ENCODE peak calls at places on chromosomes 11 and 22, in eight cellular contexts. W is PC-9; G is GM23248; O is activated T-cell treated with anti-CD3 and anti-CD28 coated beads, Interleukin-2, amount 50 U/mL, for 4 hours; R is cardiac fibroblast; Y is neural crest cell; L is dermis microvascular lymphatic vessel endothelial cell; P is Ammon's horn. U is an unnamed sample.

GRCh38 chr22:48369789-48370507 is 1457.7 kb downstream of the BRD1 start:
- DNase-seq in W (no peak), G (peak; percentile 2), O (no peak), R (no peak), Y (no peak), L (no peak), P (no peak), U (peak; percentile 68)

GRCh38 chr11:69644071-69644961 is 3.4 kb downstream of the CCND1 start:
- DNase-seq in W (peak; percentile 94), G (peak; percentile 93), O (no peak), R (peak; percentile 97), Y (no peak), L (peak; percentile 69), P (peak; percentile 40), U (peak; percentile 53)

GRCh38 chr11:47487421-47487820 is 38.5 kb upstream of the RAPSN start:
- DNase-seq in W (no peak), G (no peak), O (no peak), R (no peak), Y (no peak), L (no peak), P (no peak), U (no peak)

GRCh38 chr11:91932151-91932821 is 292.3 kb upstream of the FAT3 start:
- DNase-seq in W (no peak), G (peak; percentile 29), O (no peak), R (no peak), Y (no peak), L (no peak), P (no peak), U (no peak)

GRCh38 chr11:45264839-45265515 is 21.2 kb downstream of the SYT13 start:
- DNase-seq in W (no peak), G (peak; percentile 93), O (no peak), R (peak; percentile 76), Y (no peak), L (peak; percentile 88), P (no peak), U (peak; percentile 75)

GRCh38 chr22:29138556-29138955 is 65.7 kb downstream of the KREMEN1 start:
- DNase-seq in W (no peak), G (no peak), O (no peak), R (no peak), Y (no peak), L (no peak), P (no peak), U (no peak)

GRCh38 chr11:128448487-128448886 is 138.9 kb downstream of the ETS1 start:
- DNase-seq in W (peak; percentile 81), G (peak; percentile 64), O (no peak), R (no peak), Y (no peak), L (peak; percentile 67), P (no peak), U (peak; percentile 97)

GRCh38 chr11:36478700-36479329 is 31.3 kb downstream of the TRAF6 start:
- DNase-seq in W (peak; percentile 47), G (peak; percentile 76), O (no peak), R (peak; percentile 76), Y (peak; percentile 41), L (peak; percentile 60), P (peak; percentile 79), U (peak; percentile 57)

GRCh38 chr11:127056338-127056971 is 55.9 kb upstream of the KIRREL3 start:
- DNase-seq in W (no peak), G (peak; percentile 32), O (no peak), R (no peak), Y (no peak), L (no peak), P (no peak), U (peak; percentile 8)

GRCh38 chr11:80733776-80734175 is 1292.9 kb upstream of the TENM4 start:
- DNase-seq in W (no peak), G (no peak), O (no peak), R (no peak), Y (no peak), L (no peak), P (no peak), U (no peak)

GRCh38 chr11:101429708-101430107 is 154.1 kb downstream of the TRPC6 start:
- DNase-seq in W (no peak), G (no peak), O (no peak), R (peak; percentile 5), Y (no peak), L (no peak), P (no peak), U (no peak)

GRCh38 chr11:35239476-35240075 is 100.6 kb downstream of the CD44 start:
- DNase-seq in W (no peak), G (no peak), O (no peak), R (no peak), Y (no peak), L (no peak), P (no peak), U (no peak)

GRCh38 chr11:13720940-13721339 is 52.5 kb downstream of the FAR1 start:
- DNase-seq in W (no peak), G (peak; percentile 11), O (no peak), R (no peak), Y (no peak), L (peak; percentile 77), P (no peak), U (no peak)

GRCh38 chr22:50302564-50302963 is 4.9 kb downstream of the PLXNB2 start:
- DNase-seq in W (no peak), G (peak; percentile 17), O (no peak), R (no peak), Y (no peak), L (no peak), P (no peak), U (no peak)

GRCh38 chr22:27879923-27880322 is 39.1 kb downstream of the PITPNB start:
- DNase-seq in W (no peak), G (peak; percentile 76), O (no peak), R (peak; percentile 61), Y (peak; percentile 22), L (peak; percentile 60), P (peak; percentile 44), U (peak; percentile 16)

GRCh38 chr22:17264321-17265052 is 45.3 kb upstream of the ADA2 start:
- DNase-seq in W (no peak), G (peak; percentile 29), O (no peak), R (peak; percentile 45), Y (peak; percentile 13), L (no peak), P (peak; percentile 60), U (no peak)

GRCh38 chr22:22907551-22908494 is 20.2 kb downstream of the IGLL5 start:
- DNase-seq in W (no peak), G (no peak), O (no peak), R (no peak), Y (no peak), L (no peak), P (no peak), U (no peak)

GRCh38 chr11:79113099-79113498 is 327.7 kb downstream of the TENM4 start:
- DNase-seq in W (no peak), G (no peak), O (no peak), R (peak; percentile 29), Y (no peak), L (no peak), P (no peak), U (no peak)

U was measured in SW480.